ENCODE peak calls at places on chromosomes 11 and 22, in five cellular contexts. V, D, L, R and H are unnamed samples.

GRCh38 chr22:44999687-45000086 is 10.1 kb downstream of the PHF21B start:
- DNase-seq in L (no peak), D (no peak), V (no peak), R (no peak), H (no peak)

GRCh38 chr11:123562166-123562565 is 92.3 kb downstream of the SCN3B start:
- DNase-seq in V (no peak), D (no peak), R (no peak), L (no peak), H (no peak)

GRCh38 chr11:27291954-27292641 is 70.9 kb downstream of the CCDC34 start:
- DNase-seq in R (no peak), L (no peak), V (no peak), D (no peak), H (peak)

GRCh38 chr11:62708423-62709261 is 1.2 kb downstream of the GNG3 start:
- DNase-seq in D (peak), V (no peak), R (no peak), L (no peak), H (peak)

GRCh38 chr11:111635706-111636045 is 33.4 kb downstream of the SIK2 start:
- DNase-seq in V (peak), D (peak), L (peak), R (no peak), H (no peak)

GRCh38 chr11:88175707-88176066 is 444 bp upstream of the RAB38 start:
- DNase-seq in L (peak), V (no peak), R (no peak), D (no peak), H (no peak)

GRCh38 chr22:24106385-24107381 is 74.6 kb upstream of the SUSD2 start:
- DNase-seq in L (peak), V (no peak), D (no peak), R (no peak), H (no peak)

GRCh38 chr11:65377036-65377435 is 5.4 kb downstream of the SLC25A45 start:
- DNase-seq in R (no peak), D (no peak), V (no peak), L (no peak), H (no peak)

GRCh38 chr11:61148016-61148640 is 13.1 kb downstream of the VPS37C start:
- DNase-seq in D (peak), R (no peak), L (no peak), V (no peak), H (no peak)